ENCODE peak calls at places on chromosomes 16 and 17, in four cellular contexts. N, G, Q and J are unnamed samples.

GRCh38 chr17:14356043-14356637 is 55.3 kb downstream of the HS3ST3B1 start:
- DNase-seq in Q (no peak), G (no peak), N (no peak), J (no peak)

GRCh38 chr17:29844339-29845048 is 85.5 kb downstream of the SSH2 start:
- DNase-seq in Q (no peak), G (no peak), N (no peak), J (no peak)

GRCh38 chr16:65308506-65308905 is 186.6 kb upstream of the CDH11 start:
- DNase-seq in G (no peak), N (no peak), Q (no peak), J (no peak)

GRCh38 chr16:52191533-52192134 is 355.3 kb downstream of the TOX3 start:
- DNase-seq in G (peak), N (peak), Q (peak), J (peak)

GRCh38 chr17:42270596-42270995 is 5.6 kb downstream of the STAT5B start:
- DNase-seq in N (no peak), Q (no peak), G (no peak), J (no peak)

GRCh38 chr17:77382356-77382911 is 241.7 kb downstream of the SEC14L1 start:
- DNase-seq in Q (no peak), N (no peak), G (no peak), J (no peak)

GRCh38 chr16:86942469-86943175 is 364.3 kb downstream of the FOXL1 start:
- DNase-seq in G (no peak), Q (no peak), N (peak), J (peak)

GRCh38 chr17:72192409-72193192 is 71.8 kb downstream of the SOX9 start:
- DNase-seq in G (no peak), N (peak), Q (peak), J (no peak)

GRCh38 chr17:57587201-57587870 is 157.8 kb downstream of the CCDC182 start:
- DNase-seq in Q (no peak), G (no peak), N (no peak), J (no peak)

GRCh38 chr17:73231363-73231762 is 30.3 kb downstream of the CPSF4L start:
- DNase-seq in Q (no peak), N (peak), G (no peak), J (no peak)

GRCh38 chr16:55657616-55658015 is 1.8 kb downstream of the SLC6A2 start:
- DNase-seq in Q (no peak), G (no peak), N (no peak), J (no peak)